ENCODE peak calls at places on chromosomes 6 and 20, in six cellular contexts. Z is WTC11; M is KG1; E is mesendoderm; V is neural progenitor cell; O is activated CD4-positive, alpha-beta T cell treated with anti-CD3 and anti-CD28 coated beads, Interleukin-2, amount 50 U/mL, for 4 hours. S is an unnamed sample.

GRCh38 chr20:528923-529594 is 14.5 kb downstream of the CSNK2A1 start:
- DNase-seq in Z (no peak), M (no peak), E (peak; percentile 18), V (no peak), O (no peak), S (no peak)

GRCh38 chr6:154615483-154616025 is 105.1 kb upstream of the CNKSR3 start:
- DNase-seq in Z (peak; percentile 24), M (no peak), E (no peak), V (no peak), O (no peak), S (no peak)

GRCh38 chr6:106858653-106859092 is 115.9 kb downstream of the CD24 start:
- DNase-seq in Z (no peak), M (no peak), E (no peak), V (no peak), O (no peak), S (no peak)

GRCh38 chr6:161095916-161096315 is 104.3 kb downstream of the MAP3K4 start:
- DNase-seq in Z (no peak), M (no peak), E (no peak), V (no peak), O (no peak), S (no peak)

GRCh38 chr6:129635396-129636164 is 74.4 kb downstream of the ARHGAP18 start:
- DNase-seq in Z (no peak), M (no peak), E (no peak), V (no peak), O (no peak), S (no peak)

GRCh38 chr6:46757206-46757564 is 10.5 kb downstream of the ANKRD66 start:
- DNase-seq in Z (no peak), M (no peak), E (peak; percentile 4), V (no peak), O (no peak), S (no peak)

GRCh38 chr20:17934141-17934862 is 34.3 kb downstream of the SNX5 start:
- DNase-seq in Z (no peak), M (no peak), E (no peak), V (peak; percentile 78), O (no peak), S (no peak)

GRCh38 chr6:31901415-31901952 is 402 bp downstream of the ZBTB12 start:
- DNase-seq in Z (peak; percentile 36), M (no peak), E (no peak), V (peak; percentile 68), O (peak; percentile 68), S (peak; percentile 72)

GRCh38 chr20:58749979-58750378 is 57.4 kb downstream of the NPEPL1 start:
- DNase-seq in Z (no peak), M (no peak), E (no peak), V (no peak), O (no peak), S (no peak)

GRCh38 chr6:147699637-147700036 is 191.1 kb downstream of the SAMD5 start:
- DNase-seq in Z (no peak), M (no peak), E (no peak), V (no peak), O (no peak), S (no peak)

GRCh38 chr20:11267131-11267761 is 593.4 kb upstream of the JAG1 start:
- DNase-seq in Z (no peak), M (no peak), E (peak; percentile 96), V (peak; percentile 28), O (no peak), S (no peak)

GRCh38 chr6:71886184-71887005 is at the start of gene RIMS1:
- DNase-seq in Z (peak; percentile 68), M (no peak), E (peak; percentile 78), V (peak; percentile 84), O (no peak), S (no peak)